ENCODE peak calls at places on chromosomes 7 and 10, in five cellular contexts. One of them, this sample, is unnamed.

GRCh38 chr7:98203261-98203963 is 7.8 kb upstream of the BHLHA15 start:
- DNase-seq in HFFc6: no peak
- DNase-seq in adrenal gland: no peak
- DNase-seq in NCI-H2081: no peak
- DNase-seq in nephron progenitor cell: no peak
- DNase-seq in this sample: no peak

GRCh38 chr10:129319934-129320333 is 147.1 kb upstream of the MGMT start:
- DNase-seq in adrenal gland: no peak
- DNase-seq in nephron progenitor cell: no peak
- DNase-seq in NCI-H2081: no peak
- DNase-seq in HFFc6: no peak
- DNase-seq in this sample: no peak

GRCh38 chr7:44549457-44549856 is 8.3 kb upstream of the NPC1L1 start:
- DNase-seq in nephron progenitor cell: no peak
- DNase-seq in NCI-H2081: no peak
- DNase-seq in adrenal gland: no peak
- DNase-seq in HFFc6: no peak
- DNase-seq in this sample: no peak

GRCh38 chr10:49112851-49113250 is 2.5 kb downstream of the VSTM4 start:
- DNase-seq in adrenal gland: no peak
- DNase-seq in NCI-H2081: no peak
- DNase-seq in HFFc6: no peak
- DNase-seq in nephron progenitor cell: no peak
- DNase-seq in this sample: no peak

GRCh38 chr10:102153093-102153620 is 968 bp downstream of the NOLC1 start:
- DNase-seq in adrenal gland: no peak
- DNase-seq in HFFc6: no peak
- DNase-seq in nephron progenitor cell: no peak
- DNase-seq in NCI-H2081: no peak
- DNase-seq in this sample: no peak

GRCh38 chr7:156139633-156140032 is 327.4 kb upstream of the SHH start:
- DNase-seq in HFFc6: no peak
- DNase-seq in nephron progenitor cell: no peak
- DNase-seq in adrenal gland: no peak
- DNase-seq in NCI-H2081: no peak
- DNase-seq in this sample: no peak

GRCh38 chr10:43855667-43856210 is 207.1 kb upstream of the ZNF32 start:
- DNase-seq in NCI-H2081: no peak
- DNase-seq in adrenal gland: no peak
- DNase-seq in HFFc6: no peak
- DNase-seq in nephron progenitor cell: no peak
- DNase-seq in this sample: no peak

GRCh38 chr7:92809397-92810241 is 26.8 kb downstream of the CDK6 start:
- DNase-seq in HFFc6: peak
- DNase-seq in adrenal gland: peak
- DNase-seq in nephron progenitor cell: peak
- DNase-seq in NCI-H2081: no peak
- DNase-seq in this sample: no peak

GRCh38 chr10:95976295-95977229 is 66.8 kb upstream of the CCNJ start:
- DNase-seq in NCI-H2081: no peak
- DNase-seq in adrenal gland: no peak
- DNase-seq in nephron progenitor cell: no peak
- DNase-seq in HFFc6: no peak
- DNase-seq in this sample: no peak

GRCh38 chr7:28054531-28055160 is 125.9 kb downstream of the JAZF1 start:
- DNase-seq in nephron progenitor cell: no peak
- DNase-seq in adrenal gland: no peak
- DNase-seq in HFFc6: no peak
- DNase-seq in NCI-H2081: no peak
- DNase-seq in this sample: no peak

GRCh38 chr7:96547371-96547811 is 162.3 kb downstream of the SEM1 start:
- DNase-seq in HFFc6: no peak
- DNase-seq in adrenal gland: no peak
- DNase-seq in NCI-H2081: peak
- DNase-seq in nephron progenitor cell: no peak
- DNase-seq in this sample: no peak

GRCh38 chr7:143289421-143289820 is 1.3 kb downstream of the CASP2 start:
- DNase-seq in NCI-H2081: no peak
- DNase-seq in HFFc6: no peak
- DNase-seq in adrenal gland: no peak
- DNase-seq in nephron progenitor cell: no peak
- DNase-seq in this sample: no peak

GRCh38 chr7:139776486-139777303 is 1.1 kb downstream of the HIPK2 start:
- DNase-seq in nephron progenitor cell: no peak
- DNase-seq in NCI-H2081: no peak
- DNase-seq in HFFc6: peak
- DNase-seq in adrenal gland: no peak
- DNase-seq in this sample: peak

GRCh38 chr7:32506266-32507054 is 11.2 kb downstream of the AVL9 start:
- DNase-seq in adrenal gland: peak
- DNase-seq in HFFc6: peak
- DNase-seq in NCI-H2081: no peak
- DNase-seq in nephron progenitor cell: no peak
- DNase-seq in this sample: no peak

GRCh38 chr10:103177123-103177522 is 15.9 kb downstream of the NT5C2 start:
- DNase-seq in nephron progenitor cell: no peak
- DNase-seq in NCI-H2081: no peak
- DNase-seq in HFFc6: no peak
- DNase-seq in adrenal gland: no peak
- DNase-seq in this sample: no peak

GRCh38 chr7:121337398-121337797 is 8.6 kb downstream of the WNT16 start:
- DNase-seq in NCI-H2081: no peak
- DNase-seq in nephron progenitor cell: no peak
- DNase-seq in HFFc6: no peak
- DNase-seq in adrenal gland: no peak
- DNase-seq in this sample: no peak

GRCh38 chr10:10516731-10517130 is 500.9 kb upstream of the CELF2 start:
- DNase-seq in NCI-H2081: no peak
- DNase-seq in HFFc6: no peak
- DNase-seq in nephron progenitor cell: no peak
- DNase-seq in adrenal gland: no peak
- DNase-seq in this sample: no peak

GRCh38 chr10:113214331-113214730 is 264.3 kb downstream of the TCF7L2 start:
- DNase-seq in NCI-H2081: no peak
- DNase-seq in adrenal gland: no peak
- DNase-seq in HFFc6: no peak
- DNase-seq in nephron progenitor cell: no peak
- DNase-seq in this sample: no peak

GRCh38 chr7:100166317-100166940 is 2.0 kb downstream of the GAL3ST4 start:
- DNase-seq in HFFc6: no peak
- DNase-seq in adrenal gland: no peak
- DNase-seq in NCI-H2081: no peak
- DNase-seq in nephron progenitor cell: no peak
- DNase-seq in this sample: no peak

GRCh38 chr7:50220280-50220679 is 84.2 kb upstream of the IKZF1 start:
- DNase-seq in adrenal gland: no peak
- DNase-seq in NCI-H2081: no peak
- DNase-seq in nephron progenitor cell: no peak
- DNase-seq in HFFc6: no peak
- DNase-seq in this sample: no peak

GRCh38 chr10:19749185-19749729 is 67.0 kb upstream of the PLXDC2 start:
- DNase-seq in NCI-H2081: no peak
- DNase-seq in HFFc6: peak
- DNase-seq in nephron progenitor cell: no peak
- DNase-seq in adrenal gland: no peak
- DNase-seq in this sample: no peak

GRCh38 chr10:59033622-59034021 is 142.8 kb upstream of the PHYHIPL start:
- DNase-seq in adrenal gland: no peak
- DNase-seq in NCI-H2081: no peak
- DNase-seq in HFFc6: no peak
- DNase-seq in nephron progenitor cell: no peak
- DNase-seq in this sample: no peak

GRCh38 chr10:7339503-7339902 is 71.3 kb downstream of the SFMBT2 start:
- DNase-seq in adrenal gland: no peak
- DNase-seq in HFFc6: no peak
- DNase-seq in NCI-H2081: no peak
- DNase-seq in nephron progenitor cell: no peak
- DNase-seq in this sample: no peak

GRCh38 chr7:2613926-2614613 is 17.7 kb upstream of the TTYH3 start:
- DNase-seq in NCI-H2081: peak
- DNase-seq in adrenal gland: peak
- DNase-seq in nephron progenitor cell: no peak
- DNase-seq in HFFc6: no peak
- DNase-seq in this sample: no peak

GRCh38 chr7:82098410-82098809 is 328.6 kb upstream of the HGF start:
- DNase-seq in NCI-H2081: no peak
- DNase-seq in HFFc6: no peak
- DNase-seq in adrenal gland: no peak
- DNase-seq in nephron progenitor cell: no peak
- DNase-seq in this sample: no peak

GRCh38 chr10:117391436-117392205 is 16.4 kb upstream of the PDZD8 start:
- DNase-seq in adrenal gland: no peak
- DNase-seq in NCI-H2081: no peak
- DNase-seq in HFFc6: peak
- DNase-seq in nephron progenitor cell: no peak
- DNase-seq in this sample: no peak

GRCh38 chr10:96831867-96832720 is at the start of gene LCOR:
- DNase-seq in nephron progenitor cell: peak
- DNase-seq in HFFc6: peak
- DNase-seq in NCI-H2081: peak
- DNase-seq in adrenal gland: peak
- DNase-seq in this sample: peak

GRCh38 chr7:1716263-1717094 is 46.4 kb downstream of the ELFN1 start:
- DNase-seq in adrenal gland: no peak
- DNase-seq in NCI-H2081: no peak
- DNase-seq in HFFc6: no peak
- DNase-seq in nephron progenitor cell: no peak
- DNase-seq in this sample: peak

GRCh38 chr7:100578246-100579183 is 4.8 kb upstream of the SAP25 start:
- DNase-seq in adrenal gland: no peak
- DNase-seq in nephron progenitor cell: no peak
- DNase-seq in HFFc6: no peak
- DNase-seq in NCI-H2081: no peak
- DNase-seq in this sample: no peak

GRCh38 chr10:45353176-45353575 is 20.8 kb upstream of the ALOX5 start:
- DNase-seq in NCI-H2081: no peak
- DNase-seq in HFFc6: no peak
- DNase-seq in adrenal gland: no peak
- DNase-seq in nephron progenitor cell: no peak
- DNase-seq in this sample: no peak

GRCh38 chr7:127766831-127767489 is 115.0 kb downstream of the SND1 start:
- DNase-seq in NCI-H2081: no peak
- DNase-seq in HFFc6: no peak
- DNase-seq in nephron progenitor cell: no peak
- DNase-seq in adrenal gland: no peak
- DNase-seq in this sample: no peak

GRCh38 chr7:64098-64521 is 128.3 kb upstream of the FAM20C start:
- DNase-seq in adrenal gland: peak
- DNase-seq in HFFc6: peak
- DNase-seq in nephron progenitor cell: peak
- DNase-seq in NCI-H2081: no peak
- DNase-seq in this sample: peak

GRCh38 chr10:96918214-96919002 is 86.3 kb downstream of the LCOR start:
- DNase-seq in HFFc6: no peak
- DNase-seq in adrenal gland: no peak
- DNase-seq in nephron progenitor cell: no peak
- DNase-seq in NCI-H2081: no peak
- DNase-seq in this sample: no peak

GRCh38 chr10:132721725-132722124 is 64.2 kb downstream of the NKX6-2 start:
- DNase-seq in HFFc6: peak
- DNase-seq in NCI-H2081: no peak
- DNase-seq in nephron progenitor cell: no peak
- DNase-seq in adrenal gland: no peak
- DNase-seq in this sample: no peak

GRCh38 chr7:5452937-5453540 is 29.4 kb upstream of the TNRC18 start:
- DNase-seq in adrenal gland: no peak
- DNase-seq in HFFc6: peak
- DNase-seq in NCI-H2081: no peak
- DNase-seq in nephron progenitor cell: peak
- DNase-seq in this sample: no peak

GRCh38 chr10:133275683-133276092 is 980 bp downstream of the ADAM8 start:
- DNase-seq in HFFc6: no peak
- DNase-seq in nephron progenitor cell: no peak
- DNase-seq in adrenal gland: no peak
- DNase-seq in NCI-H2081: no peak
- DNase-seq in this sample: peak

GRCh38 chr7:646951-647350 is 79.5 kb upstream of the DNAAF5 start:
- DNase-seq in NCI-H2081: no peak
- DNase-seq in HFFc6: no peak
- DNase-seq in adrenal gland: no peak
- DNase-seq in nephron progenitor cell: no peak
- DNase-seq in this sample: no peak

GRCh38 chr7:44104880-44105771 is 981 bp downstream of the AEBP1 start:
- DNase-seq in HFFc6: peak
- DNase-seq in NCI-H2081: no peak
- DNase-seq in nephron progenitor cell: peak
- DNase-seq in adrenal gland: peak
- DNase-seq in this sample: peak

GRCh38 chr7:112707655-112708054 is 82.5 kb downstream of the TMEM168 start:
- DNase-seq in nephron progenitor cell: no peak
- DNase-seq in HFFc6: no peak
- DNase-seq in adrenal gland: no peak
- DNase-seq in NCI-H2081: no peak
- DNase-seq in this sample: no peak

GRCh38 chr10:97109562-97109961 is 76.2 kb downstream of the SLIT1 start:
- DNase-seq in HFFc6: no peak
- DNase-seq in adrenal gland: no peak
- DNase-seq in nephron progenitor cell: no peak
- DNase-seq in NCI-H2081: no peak
- DNase-seq in this sample: no peak